ENCODE peak calls at places on chromosomes 3 and 15, in eight cellular contexts. One of them, this sample, is unnamed.
A peak's percentile ranks its signal among the peaks of the same experiment; 100 is the strongest.

GRCh38 chr3:127763816-127764215 is 58.5 kb downstream of the MGLL start:
- DNase-seq in H54: no peak
- DNase-seq in KG1: no peak
- DNase-seq in DMS153: no peak
- DNase-seq in epithelial cell of proximal tubule: no peak
- DNase-seq in activated gamma-delta T cell treated with Interleukin-2 at 50 U/mL for 16 hours: no peak
- DNase-seq in left ventricle myocardium superior: no peak
- DNase-seq in NCI-H345: no peak
- DNase-seq in this sample: no peak

GRCh38 chr15:25715536-25716413 is 147.4 kb downstream of the ATP10A start:
- DNase-seq in KG1: no peak
- DNase-seq in DMS153: no peak
- DNase-seq in H54: no peak
- DNase-seq in NCI-H345: no peak
- DNase-seq in epithelial cell of proximal tubule: no peak
- DNase-seq in left ventricle myocardium superior: no peak
- DNase-seq in activated gamma-delta T cell treated with Interleukin-2 at 50 U/mL for 16 hours: no peak
- DNase-seq in this sample: no peak

GRCh38 chr3:172201136-172201989 is 162.0 kb downstream of the FNDC3B start:
- DNase-seq in activated gamma-delta T cell treated with Interleukin-2 at 50 U/mL for 16 hours: no peak
- DNase-seq in NCI-H345: peak; percentile 40
- DNase-seq in H54: no peak
- DNase-seq in left ventricle myocardium superior: peak; percentile 89
- DNase-seq in DMS153: peak; percentile 94
- DNase-seq in epithelial cell of proximal tubule: peak; percentile 78
- DNase-seq in KG1: no peak
- DNase-seq in this sample: peak; percentile 91

GRCh38 chr3:52775877-52776276 is 1.5 kb upstream of the ITIH1 start:
- DNase-seq in NCI-H345: no peak
- DNase-seq in KG1: no peak
- DNase-seq in DMS153: no peak
- DNase-seq in left ventricle myocardium superior: no peak
- DNase-seq in activated gamma-delta T cell treated with Interleukin-2 at 50 U/mL for 16 hours: no peak
- DNase-seq in H54: no peak
- DNase-seq in epithelial cell of proximal tubule: no peak
- DNase-seq in this sample: no peak

GRCh38 chr3:18870074-18870640 is 278.2 kb upstream of the KCNH8 start:
- DNase-seq in H54: no peak
- DNase-seq in left ventricle myocardium superior: no peak
- DNase-seq in KG1: no peak
- DNase-seq in activated gamma-delta T cell treated with Interleukin-2 at 50 U/mL for 16 hours: no peak
- DNase-seq in epithelial cell of proximal tubule: no peak
- DNase-seq in NCI-H345: no peak
- DNase-seq in DMS153: no peak
- DNase-seq in this sample: no peak

GRCh38 chr15:73480051-73480450 is 37.1 kb downstream of the REC114 start:
- DNase-seq in activated gamma-delta T cell treated with Interleukin-2 at 50 U/mL for 16 hours: no peak
- DNase-seq in H54: no peak
- DNase-seq in DMS153: no peak
- DNase-seq in left ventricle myocardium superior: no peak
- DNase-seq in KG1: no peak
- DNase-seq in epithelial cell of proximal tubule: no peak
- DNase-seq in NCI-H345: no peak
- DNase-seq in this sample: no peak

GRCh38 chr15:66498501-66499386 is 1.2 kb upstream of the SNAPC5 start:
- DNase-seq in activated gamma-delta T cell treated with Interleukin-2 at 50 U/mL for 16 hours: no peak
- DNase-seq in KG1: no peak
- DNase-seq in DMS153: no peak
- DNase-seq in epithelial cell of proximal tubule: no peak
- DNase-seq in NCI-H345: peak; percentile 6
- DNase-seq in H54: no peak
- DNase-seq in left ventricle myocardium superior: no peak
- DNase-seq in this sample: no peak

GRCh38 chr3:134685881-134686802 is 35.3 kb upstream of the KY start:
- DNase-seq in KG1: no peak
- DNase-seq in H54: no peak
- DNase-seq in NCI-H345: no peak
- DNase-seq in DMS153: no peak
- DNase-seq in activated gamma-delta T cell treated with Interleukin-2 at 50 U/mL for 16 hours: no peak
- DNase-seq in left ventricle myocardium superior: no peak
- DNase-seq in epithelial cell of proximal tubule: no peak
- DNase-seq in this sample: no peak

GRCh38 chr3:141402476-141403171 is 34.3 kb downstream of the ZBTB38 start:
- DNase-seq in left ventricle myocardium superior: peak; percentile 90
- DNase-seq in epithelial cell of proximal tubule: no peak
- DNase-seq in DMS153: no peak
- DNase-seq in KG1: peak; percentile 8
- DNase-seq in activated gamma-delta T cell treated with Interleukin-2 at 50 U/mL for 16 hours: peak; percentile 47
- DNase-seq in H54: no peak
- DNase-seq in NCI-H345: peak; percentile 22
- DNase-seq in this sample: peak; percentile 81

GRCh38 chr3:99128740-99129505 is 227.4 kb upstream of the DCBLD2 start:
- DNase-seq in activated gamma-delta T cell treated with Interleukin-2 at 50 U/mL for 16 hours: no peak
- DNase-seq in epithelial cell of proximal tubule: peak; percentile 98
- DNase-seq in NCI-H345: no peak
- DNase-seq in DMS153: no peak
- DNase-seq in KG1: no peak
- DNase-seq in H54: peak; percentile 33
- DNase-seq in left ventricle myocardium superior: no peak
- DNase-seq in this sample: no peak

GRCh38 chr3:153404157-153404556 is 242.1 kb downstream of the RAP2B start:
- DNase-seq in H54: no peak
- DNase-seq in DMS153: no peak
- DNase-seq in left ventricle myocardium superior: no peak
- DNase-seq in activated gamma-delta T cell treated with Interleukin-2 at 50 U/mL for 16 hours: no peak
- DNase-seq in KG1: no peak
- DNase-seq in epithelial cell of proximal tubule: no peak
- DNase-seq in NCI-H345: no peak
- DNase-seq in this sample: no peak

GRCh38 chr3:37729119-37729518 is 132.6 kb upstream of the CTDSPL start:
- DNase-seq in KG1: no peak
- DNase-seq in DMS153: no peak
- DNase-seq in NCI-H345: no peak
- DNase-seq in H54: no peak
- DNase-seq in left ventricle myocardium superior: no peak
- DNase-seq in activated gamma-delta T cell treated with Interleukin-2 at 50 U/mL for 16 hours: no peak
- DNase-seq in epithelial cell of proximal tubule: no peak
- DNase-seq in this sample: no peak

GRCh38 chr15:58224068-58224467 is 85.9 kb downstream of the AQP9 start:
- DNase-seq in KG1: no peak
- DNase-seq in left ventricle myocardium superior: peak; percentile 66
- DNase-seq in activated gamma-delta T cell treated with Interleukin-2 at 50 U/mL for 16 hours: no peak
- DNase-seq in DMS153: no peak
- DNase-seq in epithelial cell of proximal tubule: no peak
- DNase-seq in NCI-H345: no peak
- DNase-seq in H54: no peak
- DNase-seq in this sample: peak; percentile 73

GRCh38 chr15:27234593-27234992 is 263.6 kb downstream of the GABRG3 start:
- DNase-seq in left ventricle myocardium superior: no peak
- DNase-seq in epithelial cell of proximal tubule: no peak
- DNase-seq in DMS153: no peak
- DNase-seq in NCI-H345: peak; percentile 34
- DNase-seq in KG1: no peak
- DNase-seq in H54: no peak
- DNase-seq in activated gamma-delta T cell treated with Interleukin-2 at 50 U/mL for 16 hours: no peak
- DNase-seq in this sample: no peak

GRCh38 chr15:37096878-37097568 is 3.3 kb downstream of the MEIS2 start:
- DNase-seq in activated gamma-delta T cell treated with Interleukin-2 at 50 U/mL for 16 hours: no peak
- DNase-seq in left ventricle myocardium superior: no peak
- DNase-seq in KG1: no peak
- DNase-seq in NCI-H345: no peak
- DNase-seq in DMS153: no peak
- DNase-seq in H54: peak; percentile 23
- DNase-seq in epithelial cell of proximal tubule: no peak
- DNase-seq in this sample: no peak

GRCh38 chr3:149362361-149362760 is 15.1 kb downstream of the TM4SF1 start:
- DNase-seq in left ventricle myocardium superior: no peak
- DNase-seq in activated gamma-delta T cell treated with Interleukin-2 at 50 U/mL for 16 hours: no peak
- DNase-seq in epithelial cell of proximal tubule: no peak
- DNase-seq in H54: no peak
- DNase-seq in NCI-H345: no peak
- DNase-seq in DMS153: no peak
- DNase-seq in KG1: no peak
- DNase-seq in this sample: no peak

GRCh38 chr15:57927091-57927631 is 138.3 kb downstream of the ALDH1A2 start:
- DNase-seq in NCI-H345: no peak
- DNase-seq in DMS153: no peak
- DNase-seq in left ventricle myocardium superior: no peak
- DNase-seq in epithelial cell of proximal tubule: no peak
- DNase-seq in activated gamma-delta T cell treated with Interleukin-2 at 50 U/mL for 16 hours: no peak
- DNase-seq in H54: no peak
- DNase-seq in KG1: no peak
- DNase-seq in this sample: no peak